ENCODE peak calls at places on chromosome 12, in four cellular contexts. H is HepG2, G is SK-N-SH, O is K562. B is an unnamed sample.

GRCh38 chr12:57139796-57140649 is 7.4 kb downstream of the LRP1-AS start:
- DNase-seq in G (no peak), O (no peak), H (no peak), B (no peak)

GRCh38 chr12:111756681-111757080 is 10.1 kb upstream of the ALDH2 start:
- DNase-seq in O (no peak), G (no peak), H (no peak), B (no peak)

GRCh38 chr12:95637471-95638155 is 86.3 kb upstream of the USP44 start:
- DNase-seq in G (no peak), O (no peak), H (no peak), B (no peak)

GRCh38 chr12:132275110-132275531 is 54.3 kb downstream of the GALNT9 start:
- DNase-seq in O (peak; percentile 25), G (peak; percentile 77), H (peak; percentile 16), B (peak; percentile 66)

GRCh38 chr12:49791156-49791555 is 37.1 kb downstream of the NCKAP5L start:
- DNase-seq in H (no peak), O (no peak), G (no peak), B (no peak)

GRCh38 chr12:106648736-106649135 is 65.9 kb downstream of the RFX4 start:
- DNase-seq in H (no peak), O (no peak), G (no peak), B (no peak)

GRCh38 chr12:12072064-12072760 is 1.5 kb downstream of the BCL2L14 start:
- DNase-seq in G (no peak), H (peak; percentile 38), O (no peak), B (no peak)

GRCh38 chr12:26281320-26281719 is 85.9 kb downstream of the SSPN start:
- DNase-seq in O (no peak), G (no peak), H (no peak), B (no peak)

GRCh38 chr12:5044420-5045295 is 979 bp downstream of the KCNA5 start:
- DNase-seq in G (no peak), O (no peak), H (no peak), B (no peak)

GRCh38 chr12:27112891-27113290 is 30.5 kb upstream of the C12orf71 start:
- DNase-seq in H (no peak), G (no peak), O (no peak), B (no peak)

GRCh38 chr12:64737539-64737938 is 21.7 kb downstream of the GNS start:
- DNase-seq in G (no peak), O (no peak), H (no peak), B (no peak)

GRCh38 chr12:66804555-66804954 is 125.7 kb upstream of the GRIP1 start:
- DNase-seq in O (no peak), H (no peak), G (no peak), B (no peak)

GRCh38 chr12:75913502-75914110 is 118.0 kb downstream of the PHLDA1 start:
- DNase-seq in H (no peak), G (no peak), O (peak; percentile 17), B (no peak)

GRCh38 chr12:8844665-8845064 is 22.2 kb downstream of the A2ML1 start:
- DNase-seq in G (peak; percentile 39), O (peak; percentile 66), H (peak; percentile 10), B (no peak)

GRCh38 chr12:68358532-68359485 is 26.6 kb upstream of the MDM1 start:
- DNase-seq in G (peak; percentile 49), O (peak; percentile 72), H (peak; percentile 57), B (peak; percentile 43)

GRCh38 chr12:103114296-103115055 is 157.0 kb downstream of the ASCL1 start:
- DNase-seq in O (no peak), H (no peak), G (no peak), B (no peak)

GRCh38 chr12:128994869-128995268 is 141.6 kb downstream of the GLT1D1 start:
- DNase-seq in H (no peak), G (no peak), O (no peak), B (no peak)

GRCh38 chr12:26434299-26434915 is 239.0 kb downstream of the SSPN start:
- DNase-seq in O (peak; percentile 55), G (peak; percentile 52), H (peak; percentile 48), B (peak; percentile 36)

GRCh38 chr12:67067453-67068203 is 201.5 kb upstream of the CAND1 start:
- DNase-seq in H (no peak), G (peak; percentile 1), O (no peak), B (no peak)

GRCh38 chr12:88142610-88142991 is 494 bp downstream of the TMTC3 start:
- DNase-seq in H (peak; percentile 2), G (no peak), O (no peak), B (peak; percentile 38)

GRCh38 chr12:25495336-25496097 is 57.6 kb downstream of the LMNTD1 start:
- DNase-seq in G (no peak), H (peak; percentile 41), O (no peak), B (no peak)

GRCh38 chr12:93614917-93615596 is 42.6 kb downstream of the SOCS2 start:
- DNase-seq in G (no peak), H (no peak), O (no peak), B (no peak)

GRCh38 chr12:97148941-97149559 is 242.0 kb downstream of the NEDD1 start:
- DNase-seq in O (peak; percentile 37), G (peak; percentile 62), H (peak; percentile 56), B (peak; percentile 85)

GRCh38 chr12:79681008-79681590 is 9.7 kb downstream of the PAWR start:
- DNase-seq in O (no peak), H (no peak), G (no peak), B (no peak)

GRCh38 chr12:130994821-130995375 is 41.2 kb downstream of the ADGRD1 start:
- DNase-seq in O (no peak), H (no peak), G (no peak), B (no peak)

GRCh38 chr12:77377116-77377515 is 311.7 kb upstream of the E2F7 start:
- DNase-seq in G (no peak), H (no peak), O (no peak), B (no peak)

GRCh38 chr12:67697981-67698380 is 49.4 kb downstream of the DYRK2 start:
- DNase-seq in H (no peak), O (no peak), G (no peak), B (no peak)

GRCh38 chr12:93894391-93895095 is 217.4 kb downstream of the CRADD start:
- DNase-seq in H (no peak), G (peak; percentile 38), O (no peak), B (no peak)

GRCh38 chr12:110577717-110578521 is 5.2 kb downstream of the PPTC7 start:
- DNase-seq in O (peak; percentile 34), G (no peak), H (no peak), B (no peak)

GRCh38 chr12:49627752-49628360 is 4.5 kb downstream of the PRPF40B start:
- DNase-seq in O (no peak), H (no peak), G (no peak), B (no peak)

GRCh38 chr12:46921048-46921753 is 95.4 kb upstream of the SLC38A4 start:
- DNase-seq in O (no peak), H (peak; percentile 20), G (no peak), B (no peak)

GRCh38 chr12:102917026-102917787 is at the start of gene PAH:
- DNase-seq in O (peak; percentile 31), H (peak; percentile 91), G (peak; percentile 14), B (peak; percentile 82)

DNA sequence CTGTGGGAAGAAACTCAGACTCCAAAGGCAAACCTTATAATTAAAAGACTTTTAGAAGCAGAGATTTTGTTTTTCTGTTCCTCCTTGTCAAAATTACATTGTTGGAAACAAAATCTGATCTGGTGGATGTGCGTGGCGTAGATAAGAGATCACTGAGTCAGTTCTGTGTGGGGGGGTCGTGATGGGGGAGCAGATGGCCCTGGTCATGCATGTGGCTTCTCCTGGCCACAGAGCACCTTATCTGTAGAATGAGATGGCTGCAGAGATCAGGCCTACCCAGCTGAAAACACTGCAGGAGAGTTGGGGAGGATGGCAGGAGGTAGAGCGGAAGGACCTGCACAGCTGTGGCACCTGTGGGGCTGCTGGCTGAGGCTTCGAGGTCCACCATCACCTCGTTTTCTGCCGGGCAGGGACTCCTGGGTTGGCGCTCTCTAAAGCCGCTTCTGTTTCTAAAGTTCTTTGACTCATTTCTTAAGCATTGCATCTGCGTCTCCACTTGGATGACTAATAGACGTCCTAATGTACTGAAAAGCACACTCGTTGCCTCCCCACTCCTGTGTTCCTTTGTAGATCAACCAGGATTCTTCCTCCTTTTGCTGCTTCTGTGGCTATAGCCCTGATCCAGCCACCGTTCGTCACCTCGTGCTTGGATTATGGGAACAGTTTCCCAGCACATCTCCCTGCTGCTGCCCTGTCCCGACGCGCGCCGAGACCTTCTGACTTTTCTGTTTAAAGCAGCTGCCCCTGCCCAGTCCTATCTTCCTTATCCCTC is 93.4 kb downstream of the TSPAN9 start:
- DNase-seq in G (peak; percentile 73), H (no peak), O (no peak), B (no peak)
- TF ChIP-seq FOXJ3 in G (peak; percentile 22), H (no peak), O (no peak), B (no peak)

GRCh38 chr12:6627598-6627997 is 8.2 kb downstream of the LPAR5 start:
- DNase-seq in H (no peak), G (no peak), O (peak; percentile 70), B (no peak)
- TF ChIP-seq FOXJ3 in H (no peak), G (no peak), O (no peak), B (no peak)

GRCh38 chr12:116832353-116832752 is 48.9 kb downstream of the HRK start:
- DNase-seq in O (no peak), G (no peak), H (no peak), B (no peak)
- TF ChIP-seq FOXJ3 in O (no peak), G (no peak), H (no peak), B (no peak)

GRCh38 chr12:52573743-52574142 is at the start of gene KRT74:
- DNase-seq in G (no peak), O (no peak), H (no peak), B (no peak)
- TF ChIP-seq FOXJ3 in G (no peak), O (no peak), H (no peak), B (no peak)

DNA sequence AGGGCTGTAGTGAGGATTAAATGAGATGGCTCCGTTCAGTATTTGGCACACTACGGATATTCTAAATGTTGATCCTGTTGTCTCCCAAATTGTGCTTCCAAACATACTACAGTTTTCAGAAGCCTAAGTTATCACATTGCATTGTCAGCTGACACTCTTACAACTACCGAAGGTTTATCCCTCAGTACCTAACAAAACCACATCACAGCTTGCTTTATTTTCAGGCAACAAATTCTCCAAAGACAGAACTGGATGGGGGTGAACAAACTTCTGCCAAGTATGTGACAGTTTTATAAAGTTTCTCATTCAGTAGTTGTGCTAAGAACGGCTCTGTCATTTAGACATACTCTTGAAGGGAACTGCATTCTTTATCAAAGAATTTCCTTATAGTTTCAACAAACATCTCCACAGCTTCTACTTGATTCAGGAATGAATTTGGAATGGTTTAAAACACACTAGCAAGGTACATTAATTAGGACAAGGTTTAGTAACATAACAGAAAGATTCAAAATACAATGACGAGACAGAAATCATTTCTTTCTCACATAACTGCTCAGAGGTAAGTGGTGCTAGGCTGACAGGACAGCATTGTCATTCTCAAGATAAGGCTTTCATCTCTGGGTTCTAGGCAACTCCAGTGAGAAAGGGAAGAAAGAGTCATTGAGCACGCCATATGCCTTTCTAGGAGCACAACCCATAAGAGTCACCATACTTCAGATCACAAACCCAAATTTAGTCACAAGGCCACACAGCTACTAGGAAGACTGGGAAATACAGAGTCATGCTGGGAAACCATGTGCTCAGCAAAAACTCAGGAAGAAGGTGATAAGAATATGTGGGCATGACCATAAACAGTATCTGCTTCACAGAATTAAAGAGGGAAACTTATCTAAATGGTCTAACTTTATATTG is 100.7 kb downstream of the DUSP6 start:
- DNase-seq in H (no peak), O (peak; percentile 30), G (no peak), B (no peak)
- TF ChIP-seq FOXJ3 in H (no peak), O (no peak), G (no peak), B (no peak)

B was measured in WTC11.